ENCODE peak calls at places on chromosomes 3 and 15, in four cellular contexts. One of them, this sample, is unnamed.

GRCh38 chr15:70104227-70104626 is 6.5 kb upstream of the TLE3 start:
- DNase-seq in activated T-cell treated with anti-CD3 and anti-CD28 coated beads for 1 hour: no peak
- DNase-seq in RWPE1: no peak
- DNase-seq in mesothelial cell of epicardium: no peak
- DNase-seq in this sample: no peak

GRCh38 chr3:169710619-169711018 is 47.1 kb upstream of the MECOM start:
- DNase-seq in activated T-cell treated with anti-CD3 and anti-CD28 coated beads for 1 hour: no peak
- DNase-seq in RWPE1: no peak
- DNase-seq in mesothelial cell of epicardium: no peak
- DNase-seq in this sample: no peak

GRCh38 chr3:187833799-187834578 is 88.7 kb upstream of the BCL6 start:
- DNase-seq in activated T-cell treated with anti-CD3 and anti-CD28 coated beads for 1 hour: no peak
- DNase-seq in RWPE1: no peak
- DNase-seq in mesothelial cell of epicardium: no peak
- DNase-seq in this sample: no peak

GRCh38 chr3:131543714-131544113 is 40.9 kb upstream of the MRPL3 start:
- DNase-seq in activated T-cell treated with anti-CD3 and anti-CD28 coated beads for 1 hour: no peak
- DNase-seq in RWPE1: peak
- DNase-seq in mesothelial cell of epicardium: no peak
- DNase-seq in this sample: peak

GRCh38 chr15:75673426-75674247 is 25.9 kb downstream of the SNX33 start:
- DNase-seq in activated T-cell treated with anti-CD3 and anti-CD28 coated beads for 1 hour: no peak
- DNase-seq in RWPE1: no peak
- DNase-seq in mesothelial cell of epicardium: peak
- DNase-seq in this sample: peak

GRCh38 chr15:101526021-101526420 is 36.5 kb upstream of the PCSK6 start:
- DNase-seq in activated T-cell treated with anti-CD3 and anti-CD28 coated beads for 1 hour: no peak
- DNase-seq in RWPE1: no peak
- DNase-seq in mesothelial cell of epicardium: no peak
- DNase-seq in this sample: no peak

GRCh38 chr3:21059409-21059808 is 691.6 kb downstream of the ZNF385D start:
- DNase-seq in activated T-cell treated with anti-CD3 and anti-CD28 coated beads for 1 hour: no peak
- DNase-seq in RWPE1: no peak
- DNase-seq in mesothelial cell of epicardium: no peak
- DNase-seq in this sample: no peak

GRCh38 chr3:28586325-28586724 is 237.7 kb upstream of the AZI2 start:
- DNase-seq in activated T-cell treated with anti-CD3 and anti-CD28 coated beads for 1 hour: no peak
- DNase-seq in RWPE1: no peak
- DNase-seq in mesothelial cell of epicardium: no peak
- DNase-seq in this sample: no peak

GRCh38 chr15:38690737-38691332 is 126.2 kb upstream of the RASGRP1 start:
- DNase-seq in activated T-cell treated with anti-CD3 and anti-CD28 coated beads for 1 hour: peak
- DNase-seq in RWPE1: peak
- DNase-seq in mesothelial cell of epicardium: peak
- DNase-seq in this sample: peak

GRCh38 chr3:23576379-23576959 is 229.3 kb upstream of the UBE2E1 start:
- DNase-seq in activated T-cell treated with anti-CD3 and anti-CD28 coated beads for 1 hour: no peak
- DNase-seq in RWPE1: no peak
- DNase-seq in mesothelial cell of epicardium: no peak
- DNase-seq in this sample: no peak

GRCh38 chr3:94159062-94159726 is 96.3 kb downstream of the NSUN3 start:
- DNase-seq in activated T-cell treated with anti-CD3 and anti-CD28 coated beads for 1 hour: no peak
- DNase-seq in RWPE1: peak
- DNase-seq in mesothelial cell of epicardium: no peak
- DNase-seq in this sample: no peak

GRCh38 chr3:19149388-19149787 is 1.1 kb downstream of the KCNH8 start:
- DNase-seq in activated T-cell treated with anti-CD3 and anti-CD28 coated beads for 1 hour: no peak
- DNase-seq in RWPE1: no peak
- DNase-seq in mesothelial cell of epicardium: peak
- DNase-seq in this sample: no peak

GRCh38 chr15:71807691-71808091 is 2.7 kb upstream of the NR2E3 start:
- DNase-seq in activated T-cell treated with anti-CD3 and anti-CD28 coated beads for 1 hour: no peak
- DNase-seq in RWPE1: no peak
- DNase-seq in mesothelial cell of epicardium: no peak
- DNase-seq in this sample: no peak

GRCh38 chr15:33234019-33234418 is 39.5 kb upstream of the FMN1 start:
- DNase-seq in activated T-cell treated with anti-CD3 and anti-CD28 coated beads for 1 hour: no peak
- DNase-seq in RWPE1: peak
- DNase-seq in mesothelial cell of epicardium: no peak
- DNase-seq in this sample: no peak

GRCh38 chr3:17140670-17141505 is 256.1 kb downstream of the PLCL2 start:
- DNase-seq in activated T-cell treated with anti-CD3 and anti-CD28 coated beads for 1 hour: no peak
- DNase-seq in RWPE1: no peak
- DNase-seq in mesothelial cell of epicardium: no peak
- DNase-seq in this sample: peak

GRCh38 chr3:127107491-127108375 is 85.2 kb upstream of the PRR23E start:
- DNase-seq in activated T-cell treated with anti-CD3 and anti-CD28 coated beads for 1 hour: no peak
- DNase-seq in RWPE1: no peak
- DNase-seq in mesothelial cell of epicardium: no peak
- DNase-seq in this sample: no peak

GRCh38 chr15:99169769-99170311 is 65.0 kb downstream of the SYNM start:
- DNase-seq in activated T-cell treated with anti-CD3 and anti-CD28 coated beads for 1 hour: no peak
- DNase-seq in RWPE1: no peak
- DNase-seq in mesothelial cell of epicardium: no peak
- DNase-seq in this sample: no peak